ENCODE peak calls at places on chromosome 5, in four cellular contexts. R is A549, Y is cardiac muscle cell, U is GM23338. K is an unnamed sample.

GRCh38 chr5:39197556-39197955 is 21.8 kb downstream of the FYB1 start:
- DNase-seq in R (peak; percentile 46), U (no peak), Y (no peak), K (no peak)

GRCh38 chr5:149156435-149157083 is 15.3 kb downstream of the ABLIM3 start:
- DNase-seq in U (no peak), R (no peak), Y (no peak), K (no peak)

GRCh38 chr5:113378960-113379541 is 55.7 kb downstream of the TSSK1B start:
- DNase-seq in R (peak; percentile 67), U (peak; percentile 86), Y (peak; percentile 69), K (peak; percentile 72)

GRCh38 chr5:78985407-78986223 is 505 bp upstream of the ARSB start:
- DNase-seq in R (peak; percentile 30), U (peak; percentile 63), Y (peak; percentile 38), K (peak; percentile 87)

GRCh38 chr5:417765-418559 is 25.0 kb upstream of the EXOC3 start:
- DNase-seq in Y (no peak), U (no peak), R (no peak), K (no peak)

GRCh38 chr5:4832491-4832890 is 307.6 kb upstream of the ADAMTS16 start:
- DNase-seq in R (no peak), U (no peak), Y (no peak), K (no peak)

GRCh38 chr5:133992429-133993151 is 12.2 kb downstream of the VDAC1 start:
- DNase-seq in Y (no peak), U (no peak), R (no peak), K (no peak)

GRCh38 chr5:42656661-42657035 is 100.0 kb upstream of the CCDC152 start:
- DNase-seq in U (no peak), R (no peak), Y (peak; percentile 40), K (no peak)

GRCh38 chr5:111301264-111301663 is 77.1 kb downstream of the CAMK4 start:
- DNase-seq in Y (no peak), U (no peak), R (no peak), K (no peak)

GRCh38 chr5:56814963-56815656 is at the start of gene MAP3K1:
- DNase-seq in R (peak; percentile 66), U (peak; percentile 69), Y (peak; percentile 83), K (peak; percentile 87)

GRCh38 chr5:172505403-172505759 is 51.1 kb upstream of the SH3PXD2B start:
- DNase-seq in Y (no peak), U (no peak), R (no peak), K (no peak)

GRCh38 chr5:171495122-171495700 is 75.8 kb downstream of the FGF18 start:
- DNase-seq in R (no peak), Y (no peak), U (peak; percentile 27), K (no peak)
- TF ChIP-seq CTCF in R (no peak), Y (no peak), U (no peak), K (no peak)

DNA sequence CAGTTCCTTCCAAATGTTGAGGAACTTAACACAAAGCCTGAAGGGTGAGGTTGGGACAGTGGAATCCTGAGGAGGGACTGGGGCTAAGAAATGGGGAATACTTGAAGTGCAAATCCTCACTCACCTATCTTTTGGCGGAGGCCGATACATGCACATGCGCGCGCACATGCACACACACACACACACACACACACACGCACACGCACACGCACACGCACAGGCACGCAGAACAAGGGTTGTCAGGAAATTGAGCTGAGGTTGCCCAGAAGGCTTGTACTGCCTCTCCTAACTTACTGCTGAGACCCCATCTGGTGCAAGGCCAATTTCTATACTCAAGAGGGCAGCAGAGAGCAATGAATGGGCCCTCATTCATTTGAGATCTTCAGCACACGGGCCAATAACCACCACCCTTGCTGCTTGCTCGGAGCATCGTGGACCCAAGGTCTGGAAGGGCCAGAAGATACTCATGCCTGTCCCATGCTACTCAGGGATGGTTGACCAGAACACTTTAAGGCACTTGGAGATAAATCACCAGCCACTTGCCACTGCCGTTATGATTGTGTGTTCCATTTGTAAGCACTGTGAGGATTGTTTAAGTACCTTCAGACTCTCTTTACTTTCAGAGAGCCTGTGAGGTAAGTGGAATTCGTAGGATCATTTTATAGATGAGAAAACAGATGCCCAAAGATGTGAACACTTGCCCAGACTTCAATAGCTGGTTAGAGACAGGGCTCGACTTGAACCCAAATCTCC is 21.5 kb downstream of the BTF3 start:
- DNase-seq in Y (peak; percentile 89), U (peak; percentile 93), R (peak; percentile 93), K (peak; percentile 81)
- H3K4me3 ChIP-seq in Y (no peak overlapping the region), U (no peak overlapping the region), R (no peak overlapping the region), K (no peak overlapping the region)

DNA sequence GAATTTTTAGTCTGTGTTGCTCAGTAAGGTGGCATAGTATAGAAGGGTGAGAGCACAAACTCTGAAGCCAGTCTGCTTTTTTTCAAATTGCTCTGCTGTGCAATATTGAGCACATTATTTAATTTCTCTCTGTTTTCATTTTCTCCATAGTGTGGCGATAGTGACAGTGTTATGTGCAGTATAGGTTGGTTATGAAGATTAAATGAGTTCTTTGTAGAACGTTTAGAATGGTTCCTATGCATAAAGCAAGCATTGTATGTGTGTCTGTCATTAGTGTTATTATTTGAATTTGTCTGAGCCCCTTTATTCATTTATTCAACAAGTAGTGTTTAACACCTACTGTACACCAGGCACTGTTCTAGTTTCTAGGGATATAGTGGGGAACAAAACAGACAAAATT is 9.2 kb downstream of the PRR16 start:
- DNase-seq in U (no peak), Y (no peak), R (no peak), K (no peak)
- TF ChIP-seq CTCF in U (no peak), Y (no peak), R (no peak), K (no peak)

GRCh38 chr5:1851290-1851934 is 31.3 kb downstream of the IRX4 start:
- DNase-seq in Y (no peak), R (no peak), U (peak; percentile 73), K (no peak)
- H3K4me3 ChIP-seq in Y (no peak overlapping the region), R (no peak overlapping the region), U (peak overlapping the region; percentile 60), K (no peak overlapping the region)

DNA sequence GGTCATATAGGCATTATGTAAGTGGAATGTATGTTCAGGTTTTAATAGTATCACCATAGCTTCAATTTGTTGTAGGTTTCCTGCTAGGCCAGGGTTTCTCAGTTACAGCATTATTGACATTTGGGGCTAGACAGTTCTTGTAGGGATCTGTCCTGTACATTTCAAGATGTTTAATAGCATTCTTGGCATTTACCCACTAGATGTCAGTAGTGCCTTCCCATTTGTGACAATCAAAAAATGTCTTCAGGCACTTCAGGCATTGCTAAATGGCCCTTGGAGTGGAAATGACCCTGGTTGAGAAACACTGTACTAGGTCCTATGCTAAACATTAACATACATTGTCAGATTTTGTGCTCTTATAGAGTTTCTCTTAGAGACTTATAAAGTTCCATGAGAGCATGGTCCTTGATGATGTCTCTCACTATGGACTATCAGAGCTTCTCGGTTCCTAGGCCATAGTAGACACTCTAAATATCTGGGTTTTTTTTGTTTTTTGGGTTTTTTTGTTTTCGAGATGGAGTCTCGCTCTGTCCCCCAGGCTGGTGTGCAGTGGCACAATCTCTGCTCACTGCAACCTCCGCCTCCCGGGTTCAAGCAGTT is 1.4 kb downstream of the KIF20A start:
- DNase-seq in R (peak; percentile 79), Y (peak; percentile 71), U (peak; percentile 52), K (peak; percentile 90)
- TF ChIP-seq CTCF in R (peak; percentile 83), Y (peak; percentile 50), U (peak; percentile 56), K (peak; percentile 46)

GRCh38 chr5:165723931-165724330 is 2218.5 kb downstream of the MAT2B start:
- DNase-seq in Y (no peak), R (no peak), U (no peak), K (no peak)
- H3K4me3 ChIP-seq in Y (no peak overlapping the region), R (no peak overlapping the region), U (no peak overlapping the region), K (no peak overlapping the region)

GRCh38 chr5:121138495-121138907 is 674.4 kb downstream of the PRR16 start:
- DNase-seq in Y (no peak), U (no peak), R (no peak), K (no peak)
- TF ChIP-seq CTCF in Y (no peak), U (no peak), R (no peak), K (no peak)

GRCh38 chr5:132103969-132104391 is 30.4 kb downstream of the CSF2 start:
- DNase-seq in Y (no peak), U (no peak), R (no peak), K (no peak)
- H3K4me3 ChIP-seq in Y (no peak overlapping the region), U (no peak overlapping the region), R (no peak overlapping the region), K (no peak overlapping the region)

K was measured in NB4.